ENCODE peak calls at places on chromosomes 3 and 15, in seven cellular contexts. N is lung, Q is BJ, A is GM13976, G is left lung, J is HL-60, Y is AG10803. I is an unnamed sample.
A peak's percentile ranks its signal among the peaks of the same experiment; 100 is the strongest.

GRCh38 chr15:73934281-73934680 is 8.0 kb downstream of the LOXL1 start:
- DNase-seq in N (no peak), Q (no peak), A (no peak), G (no peak), J (no peak), Y (no peak), I (no peak)

GRCh38 chr3:52787672-52788625 is 6.6 kb upstream of the ITIH3 start:
- DNase-seq in N (no peak), Q (no peak), A (no peak), G (peak; percentile 50), J (no peak), Y (no peak), I (no peak)

GRCh38 chr3:142029052-142029642 is 120.2 kb downstream of the TFDP2 start:
- DNase-seq in N (no peak), Q (no peak), A (peak; percentile 57), G (no peak), J (peak; percentile 8), Y (no peak), I (no peak)

GRCh38 chr15:42375941-42376340 is 16.6 kb downstream of the CAPN3 start:
- DNase-seq in N (no peak), Q (no peak), A (no peak), G (no peak), J (no peak), Y (no peak), I (no peak)

GRCh38 chr3:13524979-13525669 is 23.8 kb upstream of the FBLN2 start:
- DNase-seq in N (no peak), Q (peak; percentile 82), A (no peak), G (no peak), J (no peak), Y (peak; percentile 95), I (no peak)

GRCh38 chr3:29683306-29683993 is 402.6 kb downstream of the RBMS3 start:
- DNase-seq in N (no peak), Q (no peak), A (peak; percentile 25), G (no peak), J (no peak), Y (peak; percentile 37), I (no peak)

GRCh38 chr15:78396976-78397375 is 41.0 kb upstream of the IREB2 start:
- DNase-seq in N (peak; percentile 65), Q (no peak), A (no peak), G (peak; percentile 78), J (no peak), Y (peak; percentile 81), I (no peak)

GRCh38 chr3:50316657-50317242 is 5.8 kb downstream of the HYAL2 start:
- DNase-seq in N (peak; percentile 95), Q (no peak), A (no peak), G (peak; percentile 95), J (no peak), Y (no peak), I (no peak)

GRCh38 chr15:40242671-40243070 is 3.8 kb downstream of the PAK6 start:
- DNase-seq in N (no peak), Q (no peak), A (no peak), G (peak; percentile 40), J (no peak), Y (no peak), I (no peak)

GRCh38 chr3:65030847-65031463 is 343.2 kb upstream of the ADAMTS9 start:
- DNase-seq in N (no peak), Q (peak; percentile 47), A (no peak), G (no peak), J (no peak), Y (peak; percentile 46), I (no peak)

GRCh38 chr15:94083467-94083991 is 147.8 kb upstream of the MCTP2 start:
- DNase-seq in N (no peak), Q (peak; percentile 5), A (no peak), G (no peak), J (no peak), Y (peak; percentile 68), I (no peak)

GRCh38 chr3:146968204-146968651 is 363.1 kb upstream of the PLSCR5 start:
- DNase-seq in N (no peak), Q (peak; percentile 97), A (no peak), G (no peak), J (no peak), Y (peak; percentile 97), I (no peak)

GRCh38 chr15:100834731-100835130 is 44.9 kb upstream of the ALDH1A3 start:
- DNase-seq in N (no peak), Q (no peak), A (no peak), G (no peak), J (no peak), Y (no peak), I (no peak)

GRCh38 chr3:187198490-187198889 is 1.2 kb downstream of the RTP1 start:
- DNase-seq in N (no peak), Q (no peak), A (no peak), G (no peak), J (no peak), Y (no peak), I (no peak)

GRCh38 chr15:78072080-78072892 is 5.2 kb downstream of the TBC1D2B start:
- DNase-seq in N (no peak), Q (peak; percentile 81), A (no peak), G (no peak), J (peak; percentile 66), Y (peak; percentile 99), I (no peak)

GRCh38 chr15:67329984-67330733 is 75.6 kb downstream of the IQCH start:
- DNase-seq in N (no peak), Q (no peak), A (no peak), G (no peak), J (no peak), Y (peak; percentile 9), I (no peak)

GRCh38 chr3:165075695-165076094 is 2.6 kb downstream of the SI start:
- DNase-seq in N (no peak), Q (no peak), A (no peak), G (no peak), J (no peak), Y (no peak), I (no peak)

GRCh38 chr3:129181834-129182233 is 1.9 kb downstream of the CNBP start:
- DNase-seq in N (no peak), Q (no peak), A (no peak), G (no peak), J (no peak), Y (no peak), I (no peak)

GRCh38 chr15:64349375-64349774 is 6.6 kb downstream of the CSNK1G1 start:
- DNase-seq in N (no peak), Q (no peak), A (no peak), G (no peak), J (no peak), Y (no peak), I (no peak)

GRCh38 chr15:93001881-93002280 is 87.1 kb downstream of the RGMA start:
- DNase-seq in N (no peak), Q (no peak), A (no peak), G (no peak), J (no peak), Y (no peak), I (no peak)

GRCh38 chr3:169399068-169399467 is 264.4 kb downstream of the MECOM start:
- DNase-seq in N (no peak), Q (no peak), A (no peak), G (no peak), J (no peak), Y (no peak), I (no peak)

GRCh38 chr15:65829150-65829764 is 37.2 kb upstream of the DENND4A start:
- DNase-seq in N (no peak), Q (no peak), A (no peak), G (no peak), J (no peak), Y (no peak), I (no peak)

GRCh38 chr3:141412087-141412935 is 44.0 kb downstream of the ZBTB38 start:
- DNase-seq in N (no peak), Q (peak; percentile 61), A (peak; percentile 51), G (no peak), J (no peak), Y (peak; percentile 91), I (peak; percentile 51)

GRCh38 chr15:66252411-66253295 is 897 bp downstream of the MEGF11 start:
- DNase-seq in N (peak; percentile 43), Q (no peak), A (peak; percentile 87), G (peak; percentile 87), J (peak; percentile 30), Y (peak; percentile 22), I (no peak)

GRCh38 chr3:141722076-141722475 is 16.0 kb upstream of the RNF7 start:
- DNase-seq in N (no peak), Q (no peak), A (no peak), G (no peak), J (no peak), Y (no peak), I (no peak)

DNA sequence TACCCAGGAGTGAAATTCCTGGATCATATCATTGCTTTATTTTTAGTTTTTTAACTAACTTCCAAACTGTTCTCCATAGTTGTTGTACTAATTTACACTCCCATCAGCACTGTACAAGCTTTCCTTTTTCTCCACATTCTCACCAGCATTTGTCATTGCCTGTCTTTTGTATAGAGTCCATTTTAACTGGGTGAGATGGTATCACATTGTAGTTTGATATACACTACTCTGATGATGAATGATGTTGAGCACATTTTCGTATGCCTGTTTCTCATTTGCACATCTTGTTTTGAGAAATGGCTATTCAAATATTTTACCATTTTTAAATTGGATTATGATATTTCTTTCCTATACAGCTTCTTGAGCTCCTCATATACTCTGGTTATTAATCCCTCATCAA is 1586.6 kb downstream of the SI start:
- DNase-seq in N (no peak), Q (no peak), A (no peak), G (no peak), J (no peak), Y (no peak), I (no peak)
- TF ChIP-seq CTCF in N (no peak), Q (no peak), A (no peak), G (no peak), J (no peak), Y (no peak), I (no peak)

GRCh38 chr3:99627062-99627826 is 11.2 kb upstream of the COL8A1 start:
- DNase-seq in N (no peak), Q (no peak), A (no peak), G (no peak), J (no peak), Y (no peak), I (no peak)
- TF ChIP-seq CTCF in N (no peak), Q (peak; percentile 8), A (no peak), G (no peak), J (no peak), Y (no peak), I (no peak)

DNA sequence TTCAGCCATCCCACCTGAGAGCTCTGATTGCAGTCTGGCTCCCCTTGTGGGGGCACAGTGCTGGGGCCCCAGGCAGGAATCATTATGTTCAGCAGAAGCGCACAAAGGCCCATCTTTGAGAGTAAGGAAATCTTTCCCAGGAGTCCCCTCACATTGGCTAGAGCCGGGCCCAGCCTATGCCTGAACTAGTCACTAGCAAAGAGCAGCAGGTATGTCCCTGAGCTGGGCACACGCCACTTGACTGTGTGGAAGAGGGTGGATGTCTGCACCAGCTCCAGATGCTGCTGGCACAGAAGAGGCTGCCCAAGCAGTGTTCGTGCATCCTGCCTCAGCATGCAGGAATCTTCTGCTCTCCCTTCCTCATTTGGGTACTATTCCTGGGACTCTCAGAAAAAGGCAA is 26.3 kb downstream of the NR1I2 start:
- DNase-seq in N (no peak), Q (no peak), A (no peak), G (no peak), J (no peak), Y (no peak), I (no peak)
- TF ChIP-seq CTCF in N (no peak), Q (no peak), A (no peak), G (no peak), J (no peak), Y (no peak), I (no peak)

DNA sequence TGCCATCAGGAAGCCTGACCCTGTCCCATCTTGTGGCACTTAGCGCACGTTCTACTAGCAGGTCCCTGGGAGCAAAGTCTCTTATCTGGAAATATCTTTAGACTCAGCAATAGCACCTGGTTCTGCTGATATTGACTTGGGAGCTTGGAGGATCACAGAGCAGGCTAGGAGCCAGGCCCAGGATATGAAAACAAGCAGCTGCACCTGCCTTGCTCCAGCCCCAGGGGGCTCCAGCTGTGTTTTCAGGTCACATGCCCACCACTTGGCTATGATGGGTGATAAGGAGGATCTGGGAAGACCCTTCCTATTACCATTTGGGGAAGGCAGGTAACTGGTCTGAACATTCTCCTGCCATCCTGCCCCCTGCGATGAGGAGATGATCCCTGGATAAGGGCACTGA is 87.8 kb downstream of the C3orf70 start:
- DNase-seq in N (no peak), Q (no peak), A (no peak), G (no peak), J (no peak), Y (no peak), I (no peak)
- TF ChIP-seq CTCF in N (no peak), Q (no peak), A (no peak), G (no peak), J (no peak), Y (no peak), I (no peak)